ENCODE peak calls at places on chromosomes 16 and 17, in eight cellular contexts. X, T, L, K, G, H, W and B are unnamed samples.

GRCh38 chr16:15518412-15519351 is 84.3 kb downstream of the BMERB1 start:
- DNase-seq in H (peak), L (no peak), K (no peak), T (no peak), W (no peak), G (peak), X (no peak), B (peak)

GRCh38 chr17:7466644-7467341 is 12.6 kb downstream of the ZBTB4 start:
- DNase-seq in X (no peak), L (no peak), K (no peak), T (peak), H (peak), G (peak), W (peak), B (peak)

GRCh38 chr16:80273635-80274538 is 266.9 kb upstream of the DYNLRB2 start:
- DNase-seq in K (no peak), T (no peak), G (no peak), W (no peak), L (no peak), H (peak), X (no peak), B (no peak)

GRCh38 chr17:66737524-66737923 is 97.4 kb upstream of the CACNG5 start:
- DNase-seq in L (no peak), X (no peak), H (no peak), T (peak), K (peak), G (peak), W (peak), B (peak)

GRCh38 chr17:3804503-3804931 is 3.5 kb upstream of the ITGAE start:
- DNase-seq in W (no peak), L (peak), H (peak), G (no peak), X (no peak), K (no peak), T (no peak), B (no peak)

GRCh38 chr16:17194190-17194780 is 276.5 kb downstream of the XYLT1 start:
- DNase-seq in T (peak), L (peak), G (peak), W (peak), X (peak), H (no peak), K (peak), B (peak)

GRCh38 chr17:34252138-34252889 is 2.8 kb upstream of the CCL2 start:
- DNase-seq in K (no peak), L (no peak), H (peak), X (no peak), G (peak), T (peak), W (peak), B (peak)

GRCh38 chr17:14356043-14356637 is 55.3 kb downstream of the HS3ST3B1 start:
- DNase-seq in G (no peak), X (no peak), W (no peak), L (no peak), K (no peak), H (no peak), T (no peak), B (no peak)

GRCh38 chr17:11642655-11643054 is 44.4 kb downstream of the DNAH9 start:
- DNase-seq in G (no peak), X (no peak), H (no peak), L (no peak), T (no peak), W (peak), K (no peak), B (no peak)

GRCh38 chr16:66516172-66516807 is 33.6 kb downstream of the TK2 start:
- DNase-seq in K (no peak), W (no peak), X (no peak), G (no peak), H (no peak), L (no peak), T (peak), B (no peak)

GRCh38 chr16:57284206-57284951 is at the start of gene PLLP:
- DNase-seq in X (no peak), W (no peak), H (peak), T (peak), L (peak), G (peak), K (peak), B (no peak)

GRCh38 chr16:91484-91883 is 13.5 kb downstream of the MPG start:
- DNase-seq in G (peak), W (no peak), X (no peak), L (no peak), K (no peak), T (no peak), H (no peak), B (no peak)

GRCh38 chr17:35892091-35892637 is 12.0 kb upstream of the CCL5 start:
- DNase-seq in L (no peak), K (no peak), H (peak), X (no peak), G (no peak), T (no peak), W (no peak), B (no peak)

GRCh38 chr17:72118588-72119279 is 2.1 kb upstream of the SOX9 start:
- DNase-seq in W (no peak), H (peak), L (no peak), X (no peak), G (peak), K (peak), T (peak), B (no peak)

GRCh38 chr17:48791128-48792032 is 25.6 kb downstream of the TTLL6 start:
- DNase-seq in G (peak), K (peak), X (no peak), L (peak), H (peak), T (peak), W (peak), B (peak)

GRCh38 chr16:79093554-79093967 is 507.0 kb downstream of the MAF start:
- DNase-seq in G (no peak), H (no peak), X (no peak), T (no peak), L (no peak), K (no peak), W (no peak), B (no peak)